ENCODE peak calls at places on chromosomes 2 and 18, in seven cellular contexts. W is astrocyte of the spinal cord; Z is AG10803; L is IMR-90; F is naive thymus-derived CD4-positive, alpha-beta T cell; V is cardiac fibroblast; Q is fibroblast of pulmonary artery. O is an unnamed sample.

GRCh38 chr2:21715865-21716264 is 592.1 kb downstream of the TDRD15 start:
- DNase-seq in V (no peak), L (no peak), Z (no peak), W (no peak), Q (no peak), F (no peak), O (no peak)

GRCh38 chr18:46321954-46322353 is 217.8 kb downstream of the HAUS1 start:
- DNase-seq in F (no peak), L (no peak), Q (no peak), W (no peak), V (no peak), Z (no peak), O (no peak)

GRCh38 chr2:238513346-238513745 is 86.6 kb downstream of the ASB1 start:
- DNase-seq in V (peak), L (peak), F (no peak), Z (peak), Q (peak), W (peak), O (no peak)

GRCh38 chr2:213932-214693 is 49.7 kb downstream of the SH3YL1 start:
- DNase-seq in F (no peak), W (no peak), Q (no peak), V (no peak), Z (no peak), L (no peak), O (no peak)

GRCh38 chr2:3459185-3460015 is 59.9 kb downstream of the ADI1 start:
- DNase-seq in Q (no peak), L (no peak), F (no peak), Z (no peak), W (no peak), V (no peak), O (no peak)

GRCh38 chr2:169372561-169372960 is 10.2 kb upstream of the LRP2 start:
- DNase-seq in W (no peak), F (no peak), V (no peak), L (no peak), Q (no peak), Z (no peak), O (no peak)

GRCh38 chr2:71941731-71942575 is 205.7 kb downstream of the CYP26B1 start:
- DNase-seq in Z (no peak), F (no peak), V (no peak), L (no peak), Q (no peak), W (no peak), O (no peak)

GRCh38 chr2:13858626-13859025 is 773.9 kb upstream of the LRATD1 start:
- DNase-seq in Q (no peak), L (peak), V (peak), W (peak), F (no peak), Z (peak), O (peak)

GRCh38 chr2:37167636-37168182 is 10.9 kb upstream of the EIF2AK2 start:
- DNase-seq in L (no peak), F (no peak), Q (peak), W (no peak), V (peak), Z (no peak), O (no peak)

GRCh38 chr18:75124967-75125358 is 84.0 kb downstream of the PTGR3 start:
- DNase-seq in Z (no peak), W (no peak), V (no peak), L (no peak), Q (no peak), F (no peak), O (no peak)

GRCh38 chr18:30860741-30861140 is 181.8 kb downstream of the DSC3 start:
- DNase-seq in Q (no peak), Z (no peak), V (no peak), F (no peak), L (no peak), W (no peak), O (no peak)

GRCh38 chr2:149534674-149535073 is 52.9 kb downstream of the MMADHC start:
- DNase-seq in Z (no peak), L (no peak), Q (no peak), W (no peak), F (no peak), V (no peak), O (no peak)

GRCh38 chr2:149537098-149537726 is 50.4 kb downstream of the MMADHC start:
- DNase-seq in W (no peak), L (no peak), Z (no peak), F (no peak), Q (no peak), V (no peak), O (no peak)

GRCh38 chr2:149538138-149538833 is 49.3 kb downstream of the MMADHC start:
- DNase-seq in L (no peak), Z (no peak), V (no peak), F (no peak), W (no peak), Q (no peak), O (no peak)

GRCh38 chr2:149540138-149540537 is 47.4 kb downstream of the MMADHC start:
- DNase-seq in F (no peak), W (no peak), L (no peak), Q (no peak), Z (no peak), V (no peak), O (no peak)

DNA sequence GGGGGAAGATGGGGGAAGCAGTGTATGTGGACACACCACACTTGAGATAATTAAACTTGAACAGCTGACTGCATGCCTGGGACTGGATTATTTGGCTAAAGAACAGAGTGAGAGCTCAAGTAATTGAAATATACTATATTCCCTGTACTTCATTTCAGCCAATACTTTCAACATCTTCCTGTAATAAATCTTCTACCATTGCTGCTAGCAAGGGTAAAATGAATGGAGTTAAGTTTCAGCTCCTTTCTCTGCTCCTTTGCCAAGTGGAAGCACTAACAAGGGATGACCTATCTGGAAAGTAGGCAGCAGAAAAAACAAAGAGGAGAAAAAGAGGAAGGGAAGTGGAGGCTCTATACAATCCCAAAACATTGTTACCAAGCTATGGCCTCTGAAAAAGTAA is 50.9 kb downstream of the MMADHC start:
- DNase-seq in W (no peak), F (no peak), Q (no peak), V (no peak), L (no peak), Z (no peak), O (no peak)
- H3K4me3 ChIP-seq in W (no peak), F (no peak), Q (no peak), V (no peak), L (no peak), Z (no peak), O (no peak)

DNA sequence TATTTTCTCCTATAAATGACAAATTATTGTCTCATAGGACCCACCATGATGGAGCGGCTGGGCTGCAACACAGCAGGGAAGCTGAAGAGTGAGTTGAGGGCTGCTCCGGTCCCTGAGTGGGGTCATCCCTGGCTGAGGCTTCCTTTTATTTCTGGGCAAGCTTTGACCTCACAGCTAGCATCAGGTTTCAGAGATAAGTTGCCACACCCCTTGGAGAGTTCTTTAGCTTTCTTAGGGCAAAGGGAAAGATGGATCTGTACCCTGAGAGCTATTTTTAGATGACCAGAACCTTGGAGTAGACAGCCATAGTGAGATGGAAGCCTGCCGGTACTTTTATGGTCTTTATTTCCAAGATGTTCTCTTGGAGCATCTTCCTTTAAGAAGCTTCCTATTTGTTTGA is 11.5 kb downstream of the MYL1 start:
- DNase-seq in W (no peak), Q (no peak), Z (no peak), F (no peak), L (no peak), V (no peak), O (no peak)
- H3K4me3 ChIP-seq in W (no peak), Q (no peak), Z (no peak), F (no peak), L (no peak), V (no peak), O (no peak)

DNA sequence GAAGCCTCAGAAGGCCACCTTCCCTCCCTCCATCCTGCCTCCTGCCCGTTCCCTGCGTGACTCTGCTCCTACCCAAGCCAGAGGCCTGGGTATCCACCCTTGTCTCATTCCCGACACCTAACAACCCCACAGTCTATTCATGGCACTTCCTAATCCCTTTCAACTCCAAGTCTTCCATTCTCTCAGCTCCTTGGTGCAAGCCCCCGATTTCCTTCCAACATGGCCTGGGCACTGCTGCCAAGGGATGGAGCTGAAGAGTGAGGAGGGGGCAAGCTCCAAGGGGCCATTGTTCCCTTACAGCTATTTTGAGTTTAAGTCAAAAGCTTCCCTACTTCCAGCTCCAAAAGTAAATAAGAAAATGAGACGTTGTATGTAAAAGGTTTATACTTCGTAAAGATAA is 84.8 kb upstream of the ASB18 start:
- DNase-seq in F (no peak), V (no peak), L (no peak), Q (no peak), Z (no peak), W (no peak), O (no peak)
- H3K4me3 ChIP-seq in F (no peak), V (no peak), L (no peak), Q (no peak), Z (no peak), W (no peak), O (no peak)

GRCh38 chr2:218002792-218003191 is at the start of gene TNS1:
- DNase-seq in Q (peak), F (no peak), W (peak), L (peak), Z (peak), V (peak), O (no peak)
- H3K4me3 ChIP-seq in Q (peak), F (no peak), W (peak), L (peak), Z (peak), V (peak), O (peak)

GRCh38 chr2:65231121-65231520 is 3.5 kb downstream of the ACTR2 start:
- DNase-seq in Z (peak), F (no peak), L (peak), W (peak), Q (peak), V (peak), O (no peak)
- H3K4me3 ChIP-seq in Z (no peak), F (no peak), L (no peak), W (no peak), Q (no peak), V (no peak), O (no peak)

DNA sequence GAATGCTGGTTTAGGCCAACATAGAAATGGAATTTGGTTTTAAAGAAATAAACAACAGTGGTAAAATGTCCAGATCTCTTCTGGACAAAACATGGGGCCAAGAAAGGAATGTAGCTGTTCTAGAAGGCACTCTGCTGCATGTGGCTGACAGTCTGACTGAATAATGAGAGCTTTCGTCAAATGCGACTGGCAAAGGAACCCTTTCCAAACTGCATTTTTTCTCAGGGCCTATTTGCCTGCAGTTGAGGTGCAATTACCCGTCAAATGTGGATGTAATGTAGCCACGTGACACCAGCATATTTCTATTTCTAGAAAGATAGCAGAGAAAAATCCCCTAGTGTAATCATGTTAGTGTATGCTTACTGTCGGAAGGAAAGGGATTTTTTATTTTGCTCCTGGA is 741.2 kb downstream of the NRXN1 start:
- DNase-seq in Q (no peak), Z (no peak), F (no peak), L (no peak), V (no peak), W (no peak), O (no peak)
- H3K4me3 ChIP-seq in Q (no peak), Z (no peak), F (no peak), L (no peak), V (no peak), W (no peak), O (no peak)

DNA sequence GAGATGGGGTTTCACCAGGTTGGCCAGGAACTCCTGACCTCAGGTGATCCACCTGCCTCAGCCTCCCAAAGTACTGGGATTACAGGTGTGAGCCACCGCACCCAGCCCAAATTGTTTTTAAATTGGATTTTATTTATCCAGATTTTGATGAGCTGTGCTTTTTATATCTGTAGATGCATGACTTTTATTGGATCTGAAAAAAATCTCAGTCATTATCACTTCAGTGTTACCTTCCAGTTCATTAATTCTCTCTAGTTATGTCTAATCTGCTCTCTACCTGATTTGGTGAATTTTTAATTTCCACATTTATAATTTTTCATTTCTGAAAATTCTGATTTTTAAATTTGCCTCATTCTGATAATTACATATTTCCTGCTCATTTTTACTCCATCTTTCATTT is 13.5 kb downstream of the AGFG1 start:
- DNase-seq in V (no peak), L (no peak), Q (no peak), W (no peak), F (no peak), Z (no peak), O (no peak)
- H3K4me3 ChIP-seq in V (no peak), L (no peak), Q (no peak), W (no peak), F (no peak), Z (no peak), O (no peak)

O was measured in skeletal muscle cell.